ENCODE peak calls at places on chromosomes 16 and 17, in five cellular contexts. One of them, this sample, is unnamed.
A peak's percentile ranks its signal among the peaks of the same experiment; 100 is the strongest.

GRCh38 chr17:77720946-77721822 is 237.3 kb upstream of the TNRC6C start:
- DNase-seq in psoas muscle: no peak
- DNase-seq in NCI-H2171: no peak
- DNase-seq in NCI-H446: no peak
- DNase-seq in fibroblast of lung: no peak
- DNase-seq in this sample: no peak

GRCh38 chr17:28916302-28916934 is 13.5 kb upstream of the DHRS13 start:
- DNase-seq in psoas muscle: no peak
- DNase-seq in NCI-H446: peak; percentile 5
- DNase-seq in NCI-H2171: peak; percentile 19
- DNase-seq in fibroblast of lung: peak; percentile 61
- DNase-seq in this sample: no peak

GRCh38 chr16:11996433-11997174 is 20.1 kb downstream of the SNX29 start:
- DNase-seq in fibroblast of lung: no peak
- DNase-seq in NCI-H446: no peak
- DNase-seq in NCI-H2171: no peak
- DNase-seq in psoas muscle: no peak
- DNase-seq in this sample: no peak

GRCh38 chr16:68234188-68235104 is 1.5 kb downstream of the ESRP2 start:
- DNase-seq in psoas muscle: peak; percentile 53
- DNase-seq in NCI-H446: no peak
- DNase-seq in NCI-H2171: peak; percentile 12
- DNase-seq in fibroblast of lung: peak; percentile 28
- DNase-seq in this sample: no peak

GRCh38 chr16:16025214-16025968 is 76.0 kb downstream of the ABCC1 start:
- DNase-seq in NCI-H446: peak; percentile 45
- DNase-seq in fibroblast of lung: peak; percentile 92
- DNase-seq in NCI-H2171: no peak
- DNase-seq in psoas muscle: no peak
- DNase-seq in this sample: no peak

GRCh38 chr17:50165066-50165465 is 739 bp upstream of the SGCA start:
- DNase-seq in NCI-H2171: no peak
- DNase-seq in fibroblast of lung: no peak
- DNase-seq in psoas muscle: peak; percentile 46
- DNase-seq in NCI-H446: no peak
- DNase-seq in this sample: no peak

GRCh38 chr16:12214509-12214908 is 238.0 kb downstream of the SNX29 start:
- DNase-seq in NCI-H446: no peak
- DNase-seq in fibroblast of lung: no peak
- DNase-seq in psoas muscle: no peak
- DNase-seq in NCI-H2171: no peak
- DNase-seq in this sample: no peak

GRCh38 chr16:51125992-51126391 is 25.1 kb downstream of the SALL1 start:
- DNase-seq in psoas muscle: no peak
- DNase-seq in NCI-H446: no peak
- DNase-seq in NCI-H2171: no peak
- DNase-seq in fibroblast of lung: no peak
- DNase-seq in this sample: no peak

GRCh38 chr16:47488051-47488450 is 26.9 kb downstream of the PHKB start:
- DNase-seq in psoas muscle: no peak
- DNase-seq in NCI-H2171: no peak
- DNase-seq in NCI-H446: no peak
- DNase-seq in fibroblast of lung: no peak
- DNase-seq in this sample: no peak

GRCh38 chr17:9138161-9138717 is 116.9 kb downstream of the NTN1 start:
- DNase-seq in NCI-H446: no peak
- DNase-seq in fibroblast of lung: no peak
- DNase-seq in psoas muscle: no peak
- DNase-seq in NCI-H2171: no peak
- DNase-seq in this sample: no peak

GRCh38 chr16:15507299-15507958 is 73.0 kb downstream of the BMERB1 start:
- DNase-seq in psoas muscle: no peak
- DNase-seq in NCI-H2171: no peak
- DNase-seq in fibroblast of lung: peak; percentile 31
- DNase-seq in NCI-H446: no peak
- DNase-seq in this sample: no peak

GRCh38 chr16:68267612-68268405 is 3.5 kb downstream of the SLC7A6 start:
- DNase-seq in NCI-H2171: peak; percentile 93
- DNase-seq in NCI-H446: peak; percentile 13
- DNase-seq in psoas muscle: no peak
- DNase-seq in fibroblast of lung: no peak
- DNase-seq in this sample: no peak

This sample was measured in T-helper 1 cell.